ENCODE peak calls at places on chromosome 12, in seven cellular contexts. One of them, this sample, is unnamed.

GRCh38 chr12:40154381-40154780 is 48.5 kb upstream of the SLC2A13 start:
- DNase-seq in CD8-positive, alpha-beta T cell: no peak
- DNase-seq in tibial artery: no peak
- DNase-seq in lung: no peak
- DNase-seq in tibial nerve: no peak
- DNase-seq in IMR-90: no peak
- DNase-seq in heart left ventricle: no peak
- DNase-seq in this sample: no peak

GRCh38 chr12:54988402-54989054 is 4.0 kb upstream of the TESPA1 start:
- DNase-seq in CD8-positive, alpha-beta T cell: no peak
- DNase-seq in tibial artery: peak; percentile 78
- DNase-seq in lung: peak; percentile 43
- DNase-seq in tibial nerve: peak; percentile 62
- DNase-seq in IMR-90: peak; percentile 15
- DNase-seq in heart left ventricle: peak; percentile 91
- DNase-seq in this sample: no peak

GRCh38 chr12:52147367-52147972 is 44.3 kb downstream of the KRT80 start:
- DNase-seq in CD8-positive, alpha-beta T cell: no peak
- DNase-seq in tibial artery: peak; percentile 93
- DNase-seq in lung: peak; percentile 95
- DNase-seq in tibial nerve: peak; percentile 81
- DNase-seq in IMR-90: peak; percentile 99
- DNase-seq in heart left ventricle: peak; percentile 88
- DNase-seq in this sample: no peak

GRCh38 chr12:104154286-104154685 is 16.3 kb upstream of the NFYB start:
- DNase-seq in CD8-positive, alpha-beta T cell: no peak
- DNase-seq in tibial artery: no peak
- DNase-seq in lung: no peak
- DNase-seq in tibial nerve: no peak
- DNase-seq in IMR-90: no peak
- DNase-seq in heart left ventricle: no peak
- DNase-seq in this sample: no peak

GRCh38 chr12:114904254-114905003 is 220.5 kb upstream of the TBX3 start:
- DNase-seq in CD8-positive, alpha-beta T cell: no peak
- DNase-seq in tibial artery: no peak
- DNase-seq in lung: no peak
- DNase-seq in tibial nerve: no peak
- DNase-seq in IMR-90: peak; percentile 85
- DNase-seq in heart left ventricle: no peak
- DNase-seq in this sample: no peak

GRCh38 chr12:49086116-49086515 is 8.5 kb downstream of the DHH start:
- DNase-seq in CD8-positive, alpha-beta T cell: no peak
- DNase-seq in tibial artery: no peak
- DNase-seq in lung: no peak
- DNase-seq in tibial nerve: no peak
- DNase-seq in IMR-90: peak; percentile 76
- DNase-seq in heart left ventricle: no peak
- DNase-seq in this sample: no peak

GRCh38 chr12:118052324-118053070 is 8.5 kb downstream of the WSB2 start:
- DNase-seq in CD8-positive, alpha-beta T cell: no peak
- DNase-seq in tibial artery: peak; percentile 78
- DNase-seq in lung: peak; percentile 85
- DNase-seq in tibial nerve: peak; percentile 83
- DNase-seq in IMR-90: peak; percentile 95
- DNase-seq in heart left ventricle: peak; percentile 87
- DNase-seq in this sample: no peak

GRCh38 chr12:46452776-46453175 is 80.2 kb upstream of the SLC38A2 start:
- DNase-seq in CD8-positive, alpha-beta T cell: no peak
- DNase-seq in tibial artery: no peak
- DNase-seq in lung: no peak
- DNase-seq in tibial nerve: no peak
- DNase-seq in IMR-90: no peak
- DNase-seq in heart left ventricle: no peak
- DNase-seq in this sample: no peak

GRCh38 chr12:50690923-50691322 is 73.0 kb upstream of the ATF1 start:
- DNase-seq in CD8-positive, alpha-beta T cell: no peak
- DNase-seq in tibial artery: no peak
- DNase-seq in lung: no peak
- DNase-seq in tibial nerve: peak; percentile 33
- DNase-seq in IMR-90: no peak
- DNase-seq in heart left ventricle: peak; percentile 70
- DNase-seq in this sample: no peak

GRCh38 chr12:129772463-129773169 is 131.2 kb downstream of the TMEM132D start:
- DNase-seq in CD8-positive, alpha-beta T cell: no peak
- DNase-seq in tibial artery: no peak
- DNase-seq in lung: no peak
- DNase-seq in tibial nerve: no peak
- DNase-seq in IMR-90: no peak
- DNase-seq in heart left ventricle: no peak
- DNase-seq in this sample: no peak

GRCh38 chr12:98909749-98910148 is 264.7 kb downstream of the APAF1 start:
- DNase-seq in CD8-positive, alpha-beta T cell: no peak
- DNase-seq in tibial artery: no peak
- DNase-seq in lung: no peak
- DNase-seq in tibial nerve: no peak
- DNase-seq in IMR-90: no peak
- DNase-seq in heart left ventricle: no peak
- DNase-seq in this sample: no peak

GRCh38 chr12:591571-592505 is 71.4 kb downstream of the NINJ2 start:
- DNase-seq in CD8-positive, alpha-beta T cell: no peak
- DNase-seq in tibial artery: no peak
- DNase-seq in lung: no peak
- DNase-seq in tibial nerve: no peak
- DNase-seq in IMR-90: no peak
- DNase-seq in heart left ventricle: peak; percentile 97
- DNase-seq in this sample: no peak

GRCh38 chr12:121748571-121749265 is 36.2 kb downstream of the TMEM120B start:
- DNase-seq in CD8-positive, alpha-beta T cell: no peak
- DNase-seq in tibial artery: no peak
- DNase-seq in lung: no peak
- DNase-seq in tibial nerve: no peak
- DNase-seq in IMR-90: peak; percentile 96
- DNase-seq in heart left ventricle: peak; percentile 47
- DNase-seq in this sample: no peak

GRCh38 chr12:97716356-97716755 is 253.8 kb downstream of the RMST start:
- DNase-seq in CD8-positive, alpha-beta T cell: no peak
- DNase-seq in tibial artery: no peak
- DNase-seq in lung: no peak
- DNase-seq in tibial nerve: no peak
- DNase-seq in IMR-90: no peak
- DNase-seq in heart left ventricle: no peak
- DNase-seq in this sample: peak; percentile 29

GRCh38 chr12:120928864-120929652 is 24.9 kb upstream of the SPPL3 start:
- DNase-seq in CD8-positive, alpha-beta T cell: no peak
- DNase-seq in tibial artery: no peak
- DNase-seq in lung: peak; percentile 51
- DNase-seq in tibial nerve: no peak
- DNase-seq in IMR-90: no peak
- DNase-seq in heart left ventricle: no peak
- DNase-seq in this sample: no peak

GRCh38 chr12:80936353-80936641 is 1.4 kb downstream of the LIN7A start:
- DNase-seq in CD8-positive, alpha-beta T cell: no peak
- DNase-seq in tibial artery: no peak
- DNase-seq in lung: no peak
- DNase-seq in tibial nerve: no peak
- DNase-seq in IMR-90: no peak
- DNase-seq in heart left ventricle: no peak
- DNase-seq in this sample: no peak

GRCh38 chr12:80936642-80937390 is 918 bp downstream of the LIN7A start:
- DNase-seq in CD8-positive, alpha-beta T cell: no peak
- DNase-seq in tibial artery: peak; percentile 21
- DNase-seq in lung: peak; percentile 46
- DNase-seq in tibial nerve: no peak
- DNase-seq in IMR-90: peak; percentile 42
- DNase-seq in heart left ventricle: peak; percentile 46
- DNase-seq in this sample: peak; percentile 31

GRCh38 chr12:80939231-80939950 is 1.7 kb upstream of the LIN7A start:
- DNase-seq in CD8-positive, alpha-beta T cell: no peak
- DNase-seq in tibial artery: no peak
- DNase-seq in lung: no peak
- DNase-seq in tibial nerve: no peak
- DNase-seq in IMR-90: no peak
- DNase-seq in heart left ventricle: no peak
- DNase-seq in this sample: no peak

GRCh38 chr12:80938397-80938796 is 663 bp upstream of the LIN7A start:
- DNase-seq in CD8-positive, alpha-beta T cell: no peak
- DNase-seq in tibial artery: no peak
- DNase-seq in lung: no peak
- DNase-seq in tibial nerve: no peak
- DNase-seq in IMR-90: no peak
- DNase-seq in heart left ventricle: no peak
- DNase-seq in this sample: no peak

DNA sequence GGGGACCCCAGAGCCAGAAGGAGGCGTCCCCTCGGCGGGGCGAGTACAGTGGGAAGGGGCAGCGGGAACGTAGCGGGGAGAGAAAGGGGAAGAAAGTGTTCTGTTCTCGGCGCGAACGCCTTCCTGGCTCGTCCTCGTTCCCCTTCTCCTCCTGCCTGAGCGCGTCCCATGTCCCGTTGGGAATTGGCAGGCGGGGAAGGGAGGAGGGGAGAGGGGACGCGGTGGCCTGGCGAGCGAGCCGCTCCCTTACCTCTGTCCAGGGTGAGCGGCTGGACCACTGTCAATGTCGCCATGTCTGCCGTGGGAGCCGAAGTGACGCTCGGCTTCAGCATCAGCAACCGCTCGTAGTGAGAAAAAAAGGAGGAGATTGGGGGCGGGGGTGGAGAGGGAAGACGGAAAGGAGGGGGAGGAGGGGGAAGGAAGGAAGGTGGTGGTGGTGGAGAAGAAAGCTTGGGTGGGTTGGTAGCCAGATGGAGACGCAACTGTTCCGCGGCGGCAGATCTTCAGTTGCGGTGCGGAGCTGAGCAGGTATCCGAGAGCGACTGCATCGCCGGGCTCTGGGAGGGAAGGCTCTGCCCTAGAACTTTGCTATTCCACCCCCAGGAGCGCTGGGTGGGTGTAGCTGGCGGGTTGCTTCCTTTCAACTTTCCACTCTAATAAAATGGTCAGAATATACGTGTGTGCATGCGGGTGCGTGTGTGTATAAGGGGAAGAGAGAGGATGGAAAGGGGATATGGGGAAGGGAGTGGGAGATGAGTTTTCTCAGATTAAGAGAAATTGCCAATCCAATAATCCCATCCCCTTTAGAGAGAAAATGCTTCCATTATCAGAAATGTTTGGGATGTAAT is at the start of gene LIN7A:
- DNase-seq in CD8-positive, alpha-beta T cell: no peak
- DNase-seq in tibial artery: peak; percentile 25
- DNase-seq in lung: peak; percentile 35
- DNase-seq in tibial nerve: no peak
- DNase-seq in IMR-90: peak; percentile 31
- DNase-seq in heart left ventricle: peak; percentile 80
- DNase-seq in this sample: no peak
- H3K27ac ChIP-seq in CD8-positive, alpha-beta T cell: no peak within 1 kb of the TSS
- H3K27ac ChIP-seq in tibial artery: peak within 1 kb of the TSS; percentile 67
- H3K27ac ChIP-seq in lung: peak within 1 kb of the TSS; percentile 88
- H3K27ac ChIP-seq in tibial nerve: peak within 1 kb of the TSS; percentile 82
- H3K27ac ChIP-seq in IMR-90: peak within 1 kb of the TSS; percentile 74
- H3K27ac ChIP-seq in heart left ventricle: peak within 1 kb of the TSS; percentile 90
- H3K27ac ChIP-seq in this sample: no peak within 1 kb of the TSS

GRCh38 chr12:42698213-42698612 is 108.7 kb upstream of the PRICKLE1 start:
- DNase-seq in CD8-positive, alpha-beta T cell: no peak
- DNase-seq in tibial artery: peak; percentile 54
- DNase-seq in lung: no peak
- DNase-seq in tibial nerve: no peak
- DNase-seq in IMR-90: no peak
- DNase-seq in heart left ventricle: no peak
- DNase-seq in this sample: no peak
- H3K4me1 ChIP-seq in CD8-positive, alpha-beta T cell: no peaks in the 10 kb centered on the region
- H3K4me1 ChIP-seq in tibial artery: no peaks in the 10 kb centered on the region
- H3K4me1 ChIP-seq in lung: peaks cover 4% of the 10 kb centered on the region
- H3K4me1 ChIP-seq in tibial nerve: peaks cover 43% of the 10 kb centered on the region
- H3K4me1 ChIP-seq in IMR-90: no peaks in the 10 kb centered on the region
- H3K4me1 ChIP-seq in heart left ventricle: no peaks in the 10 kb centered on the region
- H3K4me1 ChIP-seq in this sample: no peaks in the 10 kb centered on the region

DNA sequence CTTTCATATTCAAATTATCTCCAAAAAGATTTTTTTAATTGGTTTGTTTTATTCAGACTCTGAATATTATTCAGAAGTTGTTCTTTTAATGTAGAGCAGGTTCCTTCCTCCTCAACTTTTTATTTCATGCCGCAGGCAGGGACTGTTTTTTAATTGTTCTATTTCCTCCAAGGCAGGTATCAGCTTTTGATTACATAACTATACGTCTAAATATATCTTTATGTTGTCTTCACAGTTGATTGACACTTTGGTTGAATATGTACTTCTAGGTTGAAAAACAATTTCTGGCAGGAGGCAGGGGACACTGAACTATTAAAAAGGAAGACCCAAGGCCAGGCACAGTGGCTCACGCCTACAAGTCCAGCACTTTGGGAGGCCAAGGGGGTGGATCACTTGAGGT is 82.5 kb downstream of the HECTD4 start:
- DNase-seq in CD8-positive, alpha-beta T cell: no peak
- DNase-seq in tibial artery: no peak
- DNase-seq in lung: no peak
- DNase-seq in tibial nerve: no peak
- DNase-seq in IMR-90: no peak
- DNase-seq in heart left ventricle: no peak
- DNase-seq in this sample: no peak
- H3K27me3 ChIP-seq in CD8-positive, alpha-beta T cell: no peaks in the 10 kb centered on the region
- H3K27me3 ChIP-seq in tibial artery: no peaks in the 10 kb centered on the region
- H3K27me3 ChIP-seq in lung: no peaks in the 10 kb centered on the region
- H3K27me3 ChIP-seq in tibial nerve: no peaks in the 10 kb centered on the region
- H3K27me3 ChIP-seq in IMR-90: no peaks in the 10 kb centered on the region
- H3K27me3 ChIP-seq in heart left ventricle: no peaks in the 10 kb centered on the region
- H3K27me3 ChIP-seq in this sample: no peaks in the 10 kb centered on the region

GRCh38 chr12:42102720-42103119 is 42.0 kb downstream of the GXYLT1 start:
- DNase-seq in CD8-positive, alpha-beta T cell: no peak
- DNase-seq in tibial artery: no peak
- DNase-seq in lung: no peak
- DNase-seq in tibial nerve: no peak
- DNase-seq in IMR-90: no peak
- DNase-seq in heart left ventricle: no peak
- DNase-seq in this sample: no peak

GRCh38 chr12:42103155-42103554 is 41.5 kb downstream of the GXYLT1 start:
- DNase-seq in CD8-positive, alpha-beta T cell: no peak
- DNase-seq in tibial artery: no peak
- DNase-seq in lung: no peak
- DNase-seq in tibial nerve: no peak
- DNase-seq in IMR-90: no peak
- DNase-seq in heart left ventricle: no peak
- DNase-seq in this sample: no peak

GRCh38 chr12:42104087-42104486 is 40.6 kb downstream of the GXYLT1 start:
- DNase-seq in CD8-positive, alpha-beta T cell: no peak
- DNase-seq in tibial artery: no peak
- DNase-seq in lung: no peak
- DNase-seq in tibial nerve: no peak
- DNase-seq in IMR-90: no peak
- DNase-seq in heart left ventricle: no peak
- DNase-seq in this sample: no peak

GRCh38 chr12:42109031-42109430 is 35.6 kb downstream of the GXYLT1 start:
- DNase-seq in CD8-positive, alpha-beta T cell: no peak
- DNase-seq in tibial artery: no peak
- DNase-seq in lung: no peak
- DNase-seq in tibial nerve: no peak
- DNase-seq in IMR-90: no peak
- DNase-seq in heart left ventricle: no peak
- DNase-seq in this sample: no peak

DNA sequence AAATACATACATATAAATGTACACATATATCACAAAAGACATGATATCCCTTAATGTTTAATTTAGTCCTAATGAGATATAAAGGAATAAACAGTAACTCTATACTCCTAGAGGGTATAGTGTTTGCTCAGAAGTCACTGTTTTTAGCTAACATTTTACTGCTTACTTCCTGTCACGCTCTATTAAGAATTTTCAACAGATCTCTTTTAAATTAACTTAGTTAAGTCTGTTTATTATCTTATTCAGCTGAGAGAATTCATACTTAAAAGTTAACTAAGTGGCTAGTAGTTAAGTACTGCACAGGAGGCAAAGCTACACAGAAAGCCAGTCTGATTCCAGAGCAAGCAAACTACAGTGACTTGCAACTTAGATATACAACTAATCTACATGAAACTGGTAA is 39.9 kb downstream of the GXYLT1 start:
- DNase-seq in CD8-positive, alpha-beta T cell: no peak
- DNase-seq in tibial artery: no peak
- DNase-seq in lung: no peak
- DNase-seq in tibial nerve: no peak
- DNase-seq in IMR-90: no peak
- DNase-seq in heart left ventricle: no peak
- DNase-seq in this sample: no peak
- H3K27ac ChIP-seq in CD8-positive, alpha-beta T cell: no peak overlapping the region
- H3K27ac ChIP-seq in tibial artery: no peak overlapping the region
- H3K27ac ChIP-seq in lung: no peak overlapping the region
- H3K27ac ChIP-seq in tibial nerve: no peak overlapping the region
- H3K27ac ChIP-seq in IMR-90: no peak overlapping the region
- H3K27ac ChIP-seq in heart left ventricle: no peak overlapping the region
- H3K27ac ChIP-seq in this sample: no peak overlapping the region

This sample was measured in iPS DF 6.9.